ENCODE peak calls at places on chromosomes 4 and X, in six cellular contexts. Z is spleen, D is upper lobe of left lung, F is sigmoid colon, V is psoas muscle, Y is OCI-LY7. S is an unnamed sample.

GRCh38 chrX:136166221-136166855 is 19.0 kb downstream of the FHL1 start:
- DNase-seq in D (no peak), F (peak; percentile 69), V (no peak), Y (peak; percentile 3), Z (no peak), S (no peak)

GRCh38 chrX:134601240-134601639 is 57.0 kb downstream of the PLAC1 start:
- DNase-seq in D (no peak), F (no peak), Y (no peak), V (no peak), Z (no peak), S (no peak)

GRCh38 chr4:14023036-14023435 is 395.5 kb upstream of the BOD1L1 start:
- DNase-seq in D (no peak), V (no peak), Z (no peak), F (no peak), Y (no peak), S (no peak)

GRCh38 chr4:124097447-124097846 is 615.1 kb downstream of the ANKRD50 start:
- DNase-seq in V (no peak), Y (no peak), Z (no peak), D (no peak), F (no peak), S (no peak)

GRCh38 chr4:8391071-8391470 is 49.5 kb downstream of the ACOX3 start:
- DNase-seq in D (no peak), Y (peak; percentile 59), Z (no peak), V (no peak), F (no peak), S (peak; percentile 89)

GRCh38 chr4:183635333-183635732 is 23.7 kb downstream of the RWDD4 start:
- DNase-seq in D (no peak), V (no peak), Z (no peak), F (no peak), Y (no peak), S (no peak)

GRCh38 chrX:261167-261857 is 19.9 kb upstream of the PLCXD1 start:
- DNase-seq in F (peak; percentile 57), V (no peak), Z (peak; percentile 74), Y (no peak), D (peak; percentile 12), S (peak; percentile 10)

GRCh38 chr4:108453366-108453765 is 167.0 kb upstream of the RPL34 start:
- DNase-seq in D (no peak), Z (no peak), Y (no peak), F (no peak), V (no peak), S (no peak)

GRCh38 chr4:79217043-79217442 is 108.8 kb downstream of the NAA11 start:
- DNase-seq in Z (no peak), D (no peak), V (no peak), Y (no peak), F (no peak), S (no peak)

GRCh38 chr4:186297013-186297645 is 31.1 kb downstream of the F11 start:
- DNase-seq in F (no peak), Z (no peak), V (no peak), Y (peak; percentile 30), D (no peak), S (no peak)

GRCh38 chr4:67928547-67928946 is 34.7 kb downstream of the TMPRSS11A start:
- DNase-seq in Y (no peak), D (no peak), F (no peak), Z (no peak), V (no peak), S (no peak)

GRCh38 chr4:55475394-55476243 is 71.1 kb downstream of the CLOCK start:
- DNase-seq in V (no peak), Z (no peak), F (no peak), Y (no peak), D (no peak), S (no peak)

GRCh38 chr4:32000846-32001488 is 1280.8 kb downstream of the PCDH7 start:
- DNase-seq in D (no peak), F (no peak), Z (no peak), Y (no peak), V (no peak), S (no peak)
- H3K27ac ChIP-seq in D (no peak overlapping the region), F (no peak overlapping the region), Z (no peak overlapping the region), Y (no peak overlapping the region), V (no peak overlapping the region), S (no peak overlapping the region)

GRCh38 chrX:109533631-109534030 is 3.0 kb upstream of the NXT2 start:
- DNase-seq in Z (no peak), Y (peak; percentile 0), D (no peak), V (no peak), F (no peak), S (no peak)

GRCh38 chrX:109534933-109535332 is 1.7 kb upstream of the NXT2 start:
- DNase-seq in Z (no peak), Y (no peak), F (no peak), V (no peak), D (no peak), S (no peak)

GRCh38 chrX:109535578-109535977 is 1.1 kb upstream of the NXT2 start:
- DNase-seq in Z (no peak), F (no peak), V (no peak), Y (no peak), D (no peak), S (no peak)

GRCh38 chrX:109536439-109537323 is at the start of gene NXT2:
- DNase-seq in V (peak; percentile 91), Z (peak; percentile 96), F (peak; percentile 95), Y (peak; percentile 90), D (peak; percentile 93), S (peak; percentile 88)

GRCh38 chrX:109537324-109537665 is 651 bp downstream of the NXT2 start:
- DNase-seq in Z (no peak), D (peak; percentile 59), F (no peak), Y (no peak), V (no peak), S (no peak)
- H3K27ac ChIP-seq in Z (peak overlapping the region; percentile 91), D (peak overlapping the region; percentile 94), F (peak overlapping the region; percentile 86), Y (peak overlapping the region; percentile 77), V (peak overlapping the region; percentile 93), S (peak overlapping the region; percentile 85)

GRCh38 chrX:69289046-69289838 is 124.0 kb upstream of the PJA1 start:
- DNase-seq in V (no peak), Y (no peak), D (no peak), Z (no peak), F (no peak), S (no peak)

GRCh38 chrX:69287025-69287540 is 121.8 kb upstream of the PJA1 start:
- DNase-seq in D (no peak), Z (no peak), V (no peak), Y (no peak), F (no peak), S (no peak)

GRCh38 chrX:69289839-69290123 is 124.5 kb upstream of the PJA1 start:
- DNase-seq in Y (no peak), D (no peak), Z (no peak), V (no peak), F (no peak), S (no peak)

GRCh38 chrX:69291111-69291510 is 125.9 kb upstream of the PJA1 start:
- DNase-seq in Z (no peak), V (no peak), F (no peak), Y (no peak), D (no peak), S (no peak)

DNA sequence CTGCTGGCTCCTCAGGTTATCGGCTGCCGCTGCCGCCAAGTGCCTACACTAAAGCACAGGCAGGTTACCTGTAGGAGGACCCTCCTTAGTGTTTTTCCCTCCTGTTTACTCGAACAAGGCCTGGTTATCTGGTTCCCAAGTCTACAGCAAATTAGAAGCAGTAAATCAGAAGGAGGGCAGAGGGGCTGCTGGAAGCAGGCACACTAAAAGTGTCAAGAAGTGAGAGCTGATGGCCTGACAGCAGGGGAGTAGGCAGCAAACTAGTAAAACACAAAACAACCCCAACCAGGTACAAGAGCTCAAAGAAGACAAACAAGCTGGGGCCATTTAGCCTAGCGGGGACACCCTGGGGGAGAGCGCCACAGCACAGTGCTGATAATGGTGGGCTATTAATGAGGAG is 125.1 kb upstream of the PJA1 start:
- DNase-seq in V (no peak), D (no peak), Y (no peak), Z (no peak), F (no peak), S (no peak)
- H3K27ac ChIP-seq in V (no peak overlapping the region), D (no peak overlapping the region), Y (no peak overlapping the region), Z (no peak overlapping the region), F (no peak overlapping the region), S (no peak overlapping the region)

GRCh38 chrX:2703991-2704369 is 12.9 kb downstream of the CD99 start:
- DNase-seq in Y (no peak), V (peak; percentile 40), D (no peak), F (no peak), Z (no peak), S (no peak)
- H3K27ac ChIP-seq in Y (no peak overlapping the region), V (peak overlapping the region; percentile 68), D (peak overlapping the region; percentile 57), F (peak overlapping the region; percentile 38), Z (peak overlapping the region; percentile 58), S (no peak overlapping the region)

DNA sequence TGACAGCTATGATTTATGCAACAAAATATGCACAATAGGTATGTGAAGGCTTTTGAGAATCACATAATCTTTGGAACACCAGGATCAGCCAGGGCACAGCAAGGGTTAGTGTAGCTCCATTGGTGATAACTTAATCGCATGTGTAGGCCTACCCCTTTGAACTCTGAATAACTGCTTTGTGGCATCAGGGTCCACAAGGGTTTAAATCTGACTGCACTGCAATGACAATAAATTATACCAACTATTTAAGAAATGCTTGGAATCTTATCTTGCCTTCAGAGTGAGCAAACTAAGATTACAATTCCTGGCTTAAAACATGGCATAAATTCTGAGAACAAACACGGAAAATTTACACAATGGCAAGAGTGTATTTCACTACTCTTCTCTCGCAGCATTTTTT is 245.8 kb downstream of the FBXO8 start:
- DNase-seq in D (no peak), Z (no peak), F (no peak), Y (no peak), V (no peak), S (no peak)
- H3K27ac ChIP-seq in D (no peak overlapping the region), Z (no peak overlapping the region), F (no peak overlapping the region), Y (no peak overlapping the region), V (no peak overlapping the region), S (no peak overlapping the region)

GRCh38 chr4:1202526-1203378 is 30.4 kb upstream of the SPON2 start:
- DNase-seq in D (peak; percentile 15), Y (no peak), F (peak; percentile 64), Z (peak; percentile 81), V (peak; percentile 16), S (no peak)
- H3K27ac ChIP-seq in D (peak overlapping the region; percentile 93), Y (peak overlapping the region; percentile 36), F (peak overlapping the region; percentile 71), Z (peak overlapping the region; percentile 90), V (no peak overlapping the region), S (no peak overlapping the region)

S was measured in SJCRH30.